ENCODE peak calls at places on chromosome 18, in four cellular contexts. One of them, this sample, is unnamed.

GRCh38 chr18:26356045-26356785 is 130.0 kb downstream of the TAF4B start:
- DNase-seq in transverse colon: no peak
- DNase-seq in AG09319: no peak
- DNase-seq in kidney: no peak
- DNase-seq in this sample: no peak

GRCh38 chr18:70021043-70021442 is 73.4 kb upstream of the CD226 start:
- DNase-seq in AG09319: no peak
- DNase-seq in kidney: no peak
- DNase-seq in transverse colon: no peak
- DNase-seq in this sample: no peak

GRCh38 chr18:65016631-65017371 is 734.0 kb upstream of the CDH7 start:
- DNase-seq in kidney: peak
- DNase-seq in AG09319: no peak
- DNase-seq in transverse colon: no peak
- DNase-seq in this sample: no peak

GRCh38 chr18:72871091-72871490 is 3.3 kb upstream of the NETO1 start:
- DNase-seq in transverse colon: no peak
- DNase-seq in kidney: no peak
- DNase-seq in AG09319: peak
- DNase-seq in this sample: no peak

GRCh38 chr18:65924878-65925277 is 174.1 kb downstream of the CDH7 start:
- DNase-seq in kidney: no peak
- DNase-seq in transverse colon: no peak
- DNase-seq in AG09319: no peak
- DNase-seq in this sample: no peak

GRCh38 chr18:50863840-50864239 is 15.1 kb upstream of the ME2 start:
- DNase-seq in transverse colon: no peak
- DNase-seq in AG09319: no peak
- DNase-seq in kidney: no peak
- DNase-seq in this sample: no peak

GRCh38 chr18:55405655-55406373 is 182.2 kb downstream of the TCF4 start:
- DNase-seq in kidney: no peak
- DNase-seq in transverse colon: peak
- DNase-seq in AG09319: peak
- DNase-seq in this sample: peak

GRCh38 chr18:58756596-58757240 is 85.5 kb downstream of the MALT1 start:
- DNase-seq in AG09319: no peak
- DNase-seq in transverse colon: no peak
- DNase-seq in kidney: no peak
- DNase-seq in this sample: no peak

GRCh38 chr18:8958660-8959059 is 143.8 kb upstream of the NDUFV2 start:
- DNase-seq in transverse colon: no peak
- DNase-seq in kidney: no peak
- DNase-seq in AG09319: no peak
- DNase-seq in this sample: no peak

GRCh38 chr18:21735452-21736015 is 5.1 kb upstream of the MIB1 start:
- DNase-seq in kidney: no peak
- DNase-seq in AG09319: no peak
- DNase-seq in transverse colon: peak
- DNase-seq in this sample: peak

GRCh38 chr18:59848002-59848401 is 51.8 kb upstream of the PMAIP1 start:
- DNase-seq in kidney: no peak
- DNase-seq in transverse colon: no peak
- DNase-seq in AG09319: no peak
- DNase-seq in this sample: no peak

GRCh38 chr18:32209685-32210445 is 20.0 kb downstream of the MEP1B start:
- DNase-seq in AG09319: no peak
- DNase-seq in transverse colon: no peak
- DNase-seq in kidney: no peak
- DNase-seq in this sample: no peak

GRCh38 chr18:48687694-48688042 is 148.8 kb downstream of the CTIF start:
- DNase-seq in transverse colon: no peak
- DNase-seq in kidney: peak
- DNase-seq in AG09319: no peak
- DNase-seq in this sample: no peak

GRCh38 chr18:48548404-48548771 is 9.6 kb downstream of the CTIF start:
- DNase-seq in AG09319: peak
- DNase-seq in transverse colon: no peak
- DNase-seq in kidney: no peak
- DNase-seq in this sample: no peak

GRCh38 chr18:51857989-51858388 is 482.0 kb upstream of the DCC start:
- DNase-seq in transverse colon: no peak
- DNase-seq in kidney: no peak
- DNase-seq in AG09319: no peak
- DNase-seq in this sample: no peak

GRCh38 chr18:7232218-7232617 is 1.3 kb downstream of the LRRC30 start:
- DNase-seq in AG09319: no peak
- DNase-seq in transverse colon: no peak
- DNase-seq in kidney: no peak
- DNase-seq in this sample: no peak

GRCh38 chr18:59672125-59672769 is 25.0 kb downstream of the CCBE1 start:
- DNase-seq in kidney: no peak
- DNase-seq in AG09319: no peak
- DNase-seq in transverse colon: no peak
- DNase-seq in this sample: no peak

GRCh38 chr18:76709659-76710645 is 112.4 kb upstream of the ZNF236 start:
- DNase-seq in transverse colon: peak
- DNase-seq in AG09319: peak
- DNase-seq in kidney: peak
- DNase-seq in this sample: peak

GRCh38 chr18:59705145-59705544 is 7.9 kb upstream of the CCBE1 start:
- DNase-seq in transverse colon: no peak
- DNase-seq in kidney: no peak
- DNase-seq in AG09319: no peak
- DNase-seq in this sample: no peak

GRCh38 chr18:41720226-41720625 is 234.8 kb upstream of the PIK3C3 start:
- DNase-seq in kidney: no peak
- DNase-seq in AG09319: no peak
- DNase-seq in transverse colon: no peak
- DNase-seq in this sample: no peak

GRCh38 chr18:77062518-77063003 is 70.0 kb downstream of the MBP start:
- DNase-seq in kidney: no peak
- DNase-seq in transverse colon: no peak
- DNase-seq in AG09319: no peak
- DNase-seq in this sample: no peak

GRCh38 chr18:58315739-58316215 is 271.8 kb downstream of the NEDD4L start:
- DNase-seq in transverse colon: peak
- DNase-seq in AG09319: no peak
- DNase-seq in kidney: no peak
- DNase-seq in this sample: no peak

GRCh38 chr18:6022840-6023239 is 127.5 kb upstream of the TMEM200C start:
- DNase-seq in transverse colon: no peak
- DNase-seq in AG09319: no peak
- DNase-seq in kidney: no peak
- DNase-seq in this sample: no peak

GRCh38 chr18:26506012-26506411 is 42.3 kb downstream of the KCTD1 start:
- DNase-seq in kidney: no peak
- DNase-seq in transverse colon: no peak
- DNase-seq in AG09319: no peak
- DNase-seq in this sample: no peak

GRCh38 chr18:62339106-62339988 is 14.2 kb downstream of the TNFRSF11A start:
- DNase-seq in AG09319: no peak
- DNase-seq in transverse colon: peak
- DNase-seq in kidney: no peak
- DNase-seq in this sample: no peak

GRCh38 chr18:77807650-77808049 is 558.0 kb downstream of the GALR1 start:
- DNase-seq in AG09319: no peak
- DNase-seq in kidney: no peak
- DNase-seq in transverse colon: no peak
- DNase-seq in this sample: no peak

GRCh38 chr18:45837283-45838070 is 12.0 kb downstream of the SIGLEC15 start:
- DNase-seq in kidney: peak
- DNase-seq in AG09319: no peak
- DNase-seq in transverse colon: peak
- DNase-seq in this sample: peak
- TF ChIP-seq CTCF in kidney: peak
- TF ChIP-seq CTCF in AG09319: peak
- TF ChIP-seq CTCF in transverse colon: no peak
- TF ChIP-seq CTCF in this sample: peak

DNA sequence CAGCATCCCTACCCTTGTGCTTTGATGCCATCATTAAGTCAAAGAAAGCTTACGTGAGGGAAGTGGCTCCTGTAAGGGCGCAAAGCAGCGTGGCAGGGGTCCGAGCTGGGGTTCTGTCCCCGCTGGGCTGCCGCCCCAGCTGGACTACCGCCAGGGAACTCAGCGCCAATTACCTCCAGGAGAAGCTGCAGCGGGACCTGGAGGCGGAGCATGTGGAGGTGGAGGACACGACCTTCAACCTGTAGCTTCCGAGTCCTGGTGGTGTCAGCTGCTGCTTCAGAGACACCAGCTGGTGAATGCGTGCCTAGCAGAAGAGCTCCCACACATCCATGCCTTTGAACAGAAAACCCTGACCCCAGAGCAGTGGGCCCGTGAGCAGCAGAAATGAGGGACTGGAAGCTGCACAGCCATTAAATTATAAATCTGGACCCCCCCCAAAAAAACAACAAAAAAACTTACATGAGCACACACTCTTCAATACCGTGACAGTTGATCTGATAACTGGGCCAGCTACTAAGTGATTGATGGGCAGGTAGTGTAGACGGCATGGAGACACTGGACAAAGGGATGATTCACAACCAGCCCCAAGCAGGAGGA is 20.1 kb upstream of the YES1 start:
- DNase-seq in AG09319: no peak
- DNase-seq in transverse colon: peak
- DNase-seq in kidney: no peak
- DNase-seq in this sample: no peak
- TF ChIP-seq CTCF in AG09319: no peak
- TF ChIP-seq CTCF in transverse colon: no peak
- TF ChIP-seq CTCF in kidney: no peak
- TF ChIP-seq CTCF in this sample: no peak

GRCh38 chr18:36402765-36403396 is 105.4 kb downstream of the FHOD3 start:
- DNase-seq in AG09319: peak
- DNase-seq in transverse colon: peak
- DNase-seq in kidney: no peak
- DNase-seq in this sample: no peak
- TF ChIP-seq CTCF in AG09319: no peak
- TF ChIP-seq CTCF in transverse colon: no peak
- TF ChIP-seq CTCF in kidney: no peak
- TF ChIP-seq CTCF in this sample: no peak

GRCh38 chr18:47530695-47531094 is 279.2 kb upstream of the SKOR2 start:
- DNase-seq in transverse colon: no peak
- DNase-seq in kidney: no peak
- DNase-seq in AG09319: no peak
- DNase-seq in this sample: no peak

GRCh38 chr18:47526147-47526546 is 274.7 kb upstream of the SKOR2 start:
- DNase-seq in AG09319: no peak
- DNase-seq in transverse colon: no peak
- DNase-seq in kidney: no peak
- DNase-seq in this sample: no peak

GRCh38 chr18:47528343-47528742 is 276.9 kb upstream of the SKOR2 start:
- DNase-seq in transverse colon: no peak
- DNase-seq in kidney: no peak
- DNase-seq in AG09319: no peak
- DNase-seq in this sample: no peak

GRCh38 chr18:47531759-47532158 is 280.3 kb upstream of the SKOR2 start:
- DNase-seq in kidney: no peak
- DNase-seq in transverse colon: no peak
- DNase-seq in AG09319: no peak
- DNase-seq in this sample: no peak
- TF ChIP-seq CTCF in kidney: no peak
- TF ChIP-seq CTCF in transverse colon: no peak
- TF ChIP-seq CTCF in AG09319: no peak
- TF ChIP-seq CTCF in this sample: no peak

GRCh38 chr18:11570073-11570588 is 39.3 kb upstream of the SLC35G4 start:
- DNase-seq in AG09319: no peak
- DNase-seq in transverse colon: no peak
- DNase-seq in kidney: no peak
- DNase-seq in this sample: no peak

GRCh38 chr18:11572201-11572600 is 37.2 kb upstream of the SLC35G4 start:
- DNase-seq in AG09319: no peak
- DNase-seq in transverse colon: no peak
- DNase-seq in kidney: no peak
- DNase-seq in this sample: no peak

GRCh38 chr18:11574545-11574944 is 34.9 kb upstream of the SLC35G4 start:
- DNase-seq in AG09319: no peak
- DNase-seq in kidney: no peak
- DNase-seq in transverse colon: no peak
- DNase-seq in this sample: no peak

GRCh38 chr18:11567391-11567790 is 42.0 kb upstream of the SLC35G4 start:
- DNase-seq in kidney: no peak
- DNase-seq in transverse colon: no peak
- DNase-seq in AG09319: no peak
- DNase-seq in this sample: no peak

GRCh38 chr18:11570770-11571169 is 38.6 kb upstream of the SLC35G4 start:
- DNase-seq in AG09319: peak
- DNase-seq in transverse colon: no peak
- DNase-seq in kidney: no peak
- DNase-seq in this sample: no peak
- TF ChIP-seq CTCF in AG09319: peak
- TF ChIP-seq CTCF in transverse colon: no peak
- TF ChIP-seq CTCF in kidney: no peak
- TF ChIP-seq CTCF in this sample: no peak

This sample was measured in body of pancreas.